ENCODE peak calls at places on chromosomes 5 and 9, in seven cellular contexts. G, L, S, T, Z, U and I are unnamed samples.

GRCh38 chr9:5263568-5264218 is 32.5 kb downstream of the INSL4 start:
- DNase-seq in T (no peak), Z (peak; percentile 46), L (no peak), U (no peak), G (no peak), S (no peak), I (no peak)

GRCh38 chr9:133779516-133780403 is 41.6 kb upstream of the SARDH start:
- DNase-seq in L (no peak), U (no peak), G (no peak), T (no peak), S (no peak), Z (no peak), I (no peak)

GRCh38 chr9:134286513-134287245 is 39.6 kb upstream of the RXRA start:
- DNase-seq in Z (no peak), T (no peak), U (no peak), S (no peak), L (peak; percentile 39), G (no peak), I (no peak)

GRCh38 chr5:135308245-135308644 is 90.8 kb downstream of the MACROH2A1 start:
- DNase-seq in G (no peak), T (no peak), U (no peak), L (peak; percentile 21), Z (peak; percentile 67), S (no peak), I (no peak)

GRCh38 chr5:177099422-177100093 is 12.8 kb downstream of the FGFR4 start:
- DNase-seq in U (no peak), G (no peak), Z (no peak), S (no peak), T (no peak), L (no peak), I (no peak)

GRCh38 chr9:96079816-96080215 is 204.3 kb downstream of the ERCC6L2 start:
- DNase-seq in L (no peak), U (no peak), G (no peak), S (no peak), Z (no peak), T (no peak), I (no peak)

GRCh38 chr5:173451031-173451430 is 122.8 kb upstream of the STC2 start:
- DNase-seq in Z (peak; percentile 34), G (peak; percentile 14), T (no peak), S (no peak), U (no peak), L (peak; percentile 38), I (no peak)

GRCh38 chr5:126509339-126509738 is 85.7 kb downstream of the ALDH7A1 start:
- DNase-seq in U (no peak), S (no peak), Z (no peak), L (no peak), T (no peak), G (no peak), I (no peak)

GRCh38 chr9:124077915-124078572 is 66.5 kb downstream of the LHX2 start:
- DNase-seq in S (no peak), T (no peak), U (no peak), G (no peak), L (no peak), Z (peak; percentile 31), I (no peak)

GRCh38 chr5:142852361-142852760 is 82.2 kb downstream of the ARHGAP26 start:
- DNase-seq in G (no peak), S (no peak), T (no peak), Z (no peak), U (no peak), L (no peak), I (no peak)

GRCh38 chr9:130847306-130848217 is 12.5 kb downstream of the ABL1 start:
- DNase-seq in U (no peak), T (no peak), L (peak; percentile 25), Z (peak; percentile 98), S (peak; percentile 99), G (no peak), I (no peak)

GRCh38 chr9:757246-757881 is 84.1 kb upstream of the DMRT1 start:
- DNase-seq in U (no peak), G (no peak), T (peak; percentile 49), L (peak; percentile 36), S (peak; percentile 38), Z (peak; percentile 74), I (peak; percentile 55)

GRCh38 chr5:43231977-43232376 is 40.0 kb downstream of the NIM1K start:
- DNase-seq in L (no peak), T (no peak), Z (peak; percentile 48), S (no peak), G (no peak), U (no peak), I (no peak)

GRCh38 chr5:74326571-74327338 is 313.8 kb downstream of the ENC1 start:
- DNase-seq in Z (peak; percentile 92), T (no peak), S (peak; percentile 48), G (peak; percentile 11), L (peak; percentile 94), U (no peak), I (no peak)

GRCh38 chr9:19232830-19233194 is 2.3 kb downstream of the DENND4C start:
- DNase-seq in L (no peak), T (no peak), S (no peak), G (peak; percentile 17), Z (peak; percentile 55), U (no peak), I (no peak)